ENCODE peak calls at places on chromosome 17, in eight cellular contexts. One of them, this sample, is unnamed.

GRCh38 chr17:59277031-59277430 is 54.4 kb upstream of the YPEL2 start:
- DNase-seq in left ventricle myocardium inferior: no peak
- DNase-seq in Kasumi-1: peak
- DNase-seq in GM13976: peak
- DNase-seq in nephron progenitor cell: no peak
- DNase-seq in EH: no peak
- DNase-seq in A172: no peak
- DNase-seq in NCI-H524: no peak
- DNase-seq in this sample: peak

GRCh38 chr17:64150237-64151015 is 20.5 kb upstream of the ERN1 start:
- DNase-seq in NCI-H524: no peak
- DNase-seq in left ventricle myocardium inferior: no peak
- DNase-seq in GM13976: no peak
- DNase-seq in EH: peak
- DNase-seq in nephron progenitor cell: no peak
- DNase-seq in Kasumi-1: no peak
- DNase-seq in A172: no peak
- DNase-seq in this sample: peak

GRCh38 chr17:61249649-61250301 is 149.9 kb upstream of the TBX2 start:
- DNase-seq in NCI-H524: no peak
- DNase-seq in left ventricle myocardium inferior: no peak
- DNase-seq in GM13976: no peak
- DNase-seq in A172: no peak
- DNase-seq in EH: no peak
- DNase-seq in nephron progenitor cell: no peak
- DNase-seq in Kasumi-1: no peak
- DNase-seq in this sample: peak

GRCh38 chr17:59427996-59428395 is 96.5 kb downstream of the YPEL2 start:
- DNase-seq in nephron progenitor cell: no peak
- DNase-seq in left ventricle myocardium inferior: no peak
- DNase-seq in GM13976: no peak
- DNase-seq in NCI-H524: no peak
- DNase-seq in EH: peak
- DNase-seq in A172: no peak
- DNase-seq in Kasumi-1: no peak
- DNase-seq in this sample: no peak

GRCh38 chr17:62724398-62725146 is 83.5 kb downstream of the MARCHF10 start:
- DNase-seq in left ventricle myocardium inferior: no peak
- DNase-seq in GM13976: peak
- DNase-seq in A172: peak
- DNase-seq in EH: peak
- DNase-seq in nephron progenitor cell: no peak
- DNase-seq in NCI-H524: no peak
- DNase-seq in Kasumi-1: no peak
- DNase-seq in this sample: no peak

GRCh38 chr17:7883781-7884386 is 4.7 kb upstream of the CHD3 start:
- DNase-seq in GM13976: peak
- DNase-seq in NCI-H524: no peak
- DNase-seq in nephron progenitor cell: no peak
- DNase-seq in EH: peak
- DNase-seq in A172: peak
- DNase-seq in Kasumi-1: no peak
- DNase-seq in left ventricle myocardium inferior: no peak
- DNase-seq in this sample: no peak

GRCh38 chr17:13981881-13982280 is 87.4 kb upstream of the COX10 start:
- DNase-seq in Kasumi-1: no peak
- DNase-seq in GM13976: no peak
- DNase-seq in NCI-H524: no peak
- DNase-seq in A172: no peak
- DNase-seq in EH: peak
- DNase-seq in nephron progenitor cell: no peak
- DNase-seq in left ventricle myocardium inferior: no peak
- DNase-seq in this sample: no peak

GRCh38 chr17:5502552-5502951 is 16.2 kb downstream of the MIS12 start:
- DNase-seq in left ventricle myocardium inferior: no peak
- DNase-seq in nephron progenitor cell: no peak
- DNase-seq in GM13976: no peak
- DNase-seq in Kasumi-1: no peak
- DNase-seq in NCI-H524: no peak
- DNase-seq in EH: no peak
- DNase-seq in A172: no peak
- DNase-seq in this sample: no peak

GRCh38 chr17:46964315-46965265 is 14.5 kb downstream of the RPRML start:
- DNase-seq in nephron progenitor cell: peak
- DNase-seq in Kasumi-1: peak
- DNase-seq in EH: peak
- DNase-seq in A172: peak
- DNase-seq in NCI-H524: no peak
- DNase-seq in GM13976: no peak
- DNase-seq in left ventricle myocardium inferior: no peak
- DNase-seq in this sample: no peak

GRCh38 chr17:2137342-2138098 is 82.6 kb downstream of the HIC1 start:
- DNase-seq in NCI-H524: no peak
- DNase-seq in nephron progenitor cell: no peak
- DNase-seq in A172: peak
- DNase-seq in Kasumi-1: no peak
- DNase-seq in GM13976: peak
- DNase-seq in left ventricle myocardium inferior: no peak
- DNase-seq in EH: peak
- DNase-seq in this sample: peak

GRCh38 chr17:57009737-57010445 is 32.0 kb downstream of the SCPEP1 start:
- DNase-seq in A172: peak
- DNase-seq in left ventricle myocardium inferior: peak
- DNase-seq in GM13976: peak
- DNase-seq in NCI-H524: peak
- DNase-seq in EH: peak
- DNase-seq in Kasumi-1: peak
- DNase-seq in nephron progenitor cell: peak
- DNase-seq in this sample: peak

GRCh38 chr17:49890077-49890821 is 42.4 kb upstream of the TAC4 start:
- DNase-seq in nephron progenitor cell: no peak
- DNase-seq in A172: no peak
- DNase-seq in NCI-H524: no peak
- DNase-seq in Kasumi-1: no peak
- DNase-seq in left ventricle myocardium inferior: peak
- DNase-seq in EH: no peak
- DNase-seq in GM13976: no peak
- DNase-seq in this sample: no peak

GRCh38 chr17:80047176-80047575 is 10.7 kb downstream of the CCDC40 start:
- DNase-seq in A172: no peak
- DNase-seq in GM13976: no peak
- DNase-seq in nephron progenitor cell: no peak
- DNase-seq in Kasumi-1: no peak
- DNase-seq in NCI-H524: no peak
- DNase-seq in left ventricle myocardium inferior: no peak
- DNase-seq in EH: no peak
- DNase-seq in this sample: no peak

GRCh38 chr17:73591278-73592078 is 52.8 kb downstream of the SDK2 start:
- DNase-seq in NCI-H524: peak
- DNase-seq in Kasumi-1: no peak
- DNase-seq in GM13976: peak
- DNase-seq in A172: no peak
- DNase-seq in left ventricle myocardium inferior: no peak
- DNase-seq in nephron progenitor cell: no peak
- DNase-seq in EH: no peak
- DNase-seq in this sample: no peak

GRCh38 chr17:82085031-82085861 is 12.8 kb downstream of the FASN start:
- DNase-seq in Kasumi-1: no peak
- DNase-seq in nephron progenitor cell: no peak
- DNase-seq in left ventricle myocardium inferior: no peak
- DNase-seq in NCI-H524: no peak
- DNase-seq in A172: no peak
- DNase-seq in EH: no peak
- DNase-seq in GM13976: no peak
- DNase-seq in this sample: no peak

GRCh38 chr17:82901356-82901755 is 61.5 kb upstream of the ZNF750 start:
- DNase-seq in GM13976: no peak
- DNase-seq in A172: no peak
- DNase-seq in left ventricle myocardium inferior: no peak
- DNase-seq in Kasumi-1: no peak
- DNase-seq in nephron progenitor cell: no peak
- DNase-seq in EH: no peak
- DNase-seq in NCI-H524: no peak
- DNase-seq in this sample: no peak

GRCh38 chr17:3544365-3544764 is 13.2 kb downstream of the TRPV3 start:
- DNase-seq in A172: no peak
- DNase-seq in NCI-H524: no peak
- DNase-seq in GM13976: no peak
- DNase-seq in nephron progenitor cell: no peak
- DNase-seq in Kasumi-1: no peak
- DNase-seq in left ventricle myocardium inferior: no peak
- DNase-seq in EH: no peak
- DNase-seq in this sample: no peak

GRCh38 chr17:77196251-77196650 is 55.5 kb downstream of the SEC14L1 start:
- DNase-seq in left ventricle myocardium inferior: no peak
- DNase-seq in nephron progenitor cell: no peak
- DNase-seq in Kasumi-1: no peak
- DNase-seq in A172: no peak
- DNase-seq in NCI-H524: no peak
- DNase-seq in GM13976: no peak
- DNase-seq in EH: peak
- DNase-seq in this sample: no peak

GRCh38 chr17:7888184-7888920 is at the start of gene CHD3:
- DNase-seq in GM13976: no peak
- DNase-seq in NCI-H524: no peak
- DNase-seq in nephron progenitor cell: no peak
- DNase-seq in Kasumi-1: peak
- DNase-seq in left ventricle myocardium inferior: no peak
- DNase-seq in A172: no peak
- DNase-seq in EH: no peak
- DNase-seq in this sample: peak

GRCh38 chr17:57568340-57568739 is 176.8 kb downstream of the CCDC182 start:
- DNase-seq in left ventricle myocardium inferior: no peak
- DNase-seq in GM13976: no peak
- DNase-seq in Kasumi-1: no peak
- DNase-seq in EH: no peak
- DNase-seq in NCI-H524: no peak
- DNase-seq in nephron progenitor cell: no peak
- DNase-seq in A172: no peak
- DNase-seq in this sample: no peak

GRCh38 chr17:70621593-70621992 is 452.3 kb downstream of the KCNJ2 start:
- DNase-seq in A172: no peak
- DNase-seq in GM13976: no peak
- DNase-seq in NCI-H524: peak
- DNase-seq in EH: no peak
- DNase-seq in Kasumi-1: no peak
- DNase-seq in left ventricle myocardium inferior: no peak
- DNase-seq in nephron progenitor cell: no peak
- DNase-seq in this sample: no peak

GRCh38 chr17:81334419-81334896 is 39.4 kb upstream of the SLC38A10 start:
- DNase-seq in Kasumi-1: no peak
- DNase-seq in left ventricle myocardium inferior: no peak
- DNase-seq in EH: no peak
- DNase-seq in nephron progenitor cell: no peak
- DNase-seq in A172: no peak
- DNase-seq in GM13976: no peak
- DNase-seq in NCI-H524: no peak
- DNase-seq in this sample: no peak

GRCh38 chr17:48588519-48588918 is 1.5 kb downstream of the HOXB3 start:
- DNase-seq in A172: peak
- DNase-seq in nephron progenitor cell: no peak
- DNase-seq in left ventricle myocardium inferior: no peak
- DNase-seq in Kasumi-1: no peak
- DNase-seq in GM13976: no peak
- DNase-seq in NCI-H524: no peak
- DNase-seq in EH: no peak
- DNase-seq in this sample: no peak

GRCh38 chr17:42613699-42614295 is 4.3 kb downstream of the TUBG1 start:
- DNase-seq in left ventricle myocardium inferior: no peak
- DNase-seq in GM13976: no peak
- DNase-seq in NCI-H524: no peak
- DNase-seq in EH: no peak
- DNase-seq in nephron progenitor cell: no peak
- DNase-seq in Kasumi-1: no peak
- DNase-seq in A172: no peak
- DNase-seq in this sample: no peak

GRCh38 chr17:16915752-16916556 is 56.0 kb downstream of the TNFRSF13B start:
- DNase-seq in EH: peak
- DNase-seq in Kasumi-1: no peak
- DNase-seq in GM13976: peak
- DNase-seq in left ventricle myocardium inferior: peak
- DNase-seq in nephron progenitor cell: peak
- DNase-seq in NCI-H524: peak
- DNase-seq in A172: peak
- DNase-seq in this sample: peak

GRCh38 chr17:77881545-77881944 is 77.0 kb upstream of the TNRC6C start:
- DNase-seq in nephron progenitor cell: peak
- DNase-seq in left ventricle myocardium inferior: peak
- DNase-seq in EH: peak
- DNase-seq in Kasumi-1: peak
- DNase-seq in A172: peak
- DNase-seq in GM13976: peak
- DNase-seq in NCI-H524: no peak
- DNase-seq in this sample: peak

GRCh38 chr17:74272731-74273201 is 1.3 kb upstream of the DNAI2 start:
- DNase-seq in GM13976: no peak
- DNase-seq in nephron progenitor cell: no peak
- DNase-seq in NCI-H524: no peak
- DNase-seq in left ventricle myocardium inferior: peak
- DNase-seq in Kasumi-1: no peak
- DNase-seq in EH: no peak
- DNase-seq in A172: no peak
- DNase-seq in this sample: no peak

GRCh38 chr17:65902165-65902564 is 289.8 kb downstream of the CEP112 start:
- DNase-seq in left ventricle myocardium inferior: no peak
- DNase-seq in A172: no peak
- DNase-seq in nephron progenitor cell: no peak
- DNase-seq in EH: no peak
- DNase-seq in GM13976: no peak
- DNase-seq in NCI-H524: no peak
- DNase-seq in Kasumi-1: no peak
- DNase-seq in this sample: no peak

GRCh38 chr17:40402668-40403067 is 15.0 kb downstream of the TOP2A start:
- DNase-seq in EH: no peak
- DNase-seq in nephron progenitor cell: no peak
- DNase-seq in GM13976: no peak
- DNase-seq in NCI-H524: no peak
- DNase-seq in A172: no peak
- DNase-seq in Kasumi-1: no peak
- DNase-seq in left ventricle myocardium inferior: no peak
- DNase-seq in this sample: no peak

GRCh38 chr17:33052856-33053255 is 61.2 kb downstream of the SPACA3 start:
- DNase-seq in EH: peak
- DNase-seq in left ventricle myocardium inferior: no peak
- DNase-seq in Kasumi-1: no peak
- DNase-seq in NCI-H524: no peak
- DNase-seq in nephron progenitor cell: no peak
- DNase-seq in A172: no peak
- DNase-seq in GM13976: no peak
- DNase-seq in this sample: no peak

GRCh38 chr17:27471321-27472269 is 15.3 kb downstream of the KSR1 start:
- DNase-seq in nephron progenitor cell: no peak
- DNase-seq in Kasumi-1: no peak
- DNase-seq in NCI-H524: no peak
- DNase-seq in left ventricle myocardium inferior: no peak
- DNase-seq in EH: no peak
- DNase-seq in GM13976: peak
- DNase-seq in A172: peak
- DNase-seq in this sample: no peak

This sample was measured in MV-4-11.